ENCODE peak calls at places on chromosome 18, in seven cellular contexts. M is H9, S is mesendoderm, D is IMR-90, R is mesenchymal stem cell, H is neuronal stem cell, X is trophoblast cell. K is an unnamed sample.

GRCh38 chr18:48667276-48668254 is 128.7 kb downstream of the CTIF start:
- DNase-seq in M (peak), S (peak), D (peak), R (no peak), H (no peak), X (no peak), K (no peak)

GRCh38 chr18:7221424-7222155 is 9.3 kb upstream of the LRRC30 start:
- DNase-seq in M (peak), S (peak), D (peak), R (peak), H (peak), X (peak), K (peak)

GRCh38 chr18:11791131-11791530 is 60.1 kb upstream of the CHMP1B start:
- DNase-seq in M (no peak), S (peak), D (no peak), R (peak), H (no peak), X (no peak), K (no peak)

GRCh38 chr18:48621815-48622555 is 83.2 kb downstream of the CTIF start:
- DNase-seq in M (no peak), S (no peak), D (peak), R (no peak), H (no peak), X (no peak), K (no peak)

GRCh38 chr18:43061318-43061717 is 54.2 kb downstream of the RIT2 start:
- DNase-seq in M (no peak), S (no peak), D (no peak), R (no peak), H (no peak), X (no peak), K (no peak)

GRCh38 chr18:74532511-74533025 is 1.7 kb upstream of the CNDP1 start:
- DNase-seq in M (peak), S (no peak), D (no peak), R (no peak), H (no peak), X (no peak), K (no peak)

GRCh38 chr18:49111191-49111988 is 160.6 kb upstream of the SMAD7 start:
- DNase-seq in M (no peak), S (no peak), D (no peak), R (no peak), H (no peak), X (peak), K (no peak)

GRCh38 chr18:73785276-73785675 is 362.4 kb downstream of the FBXO15 start:
- DNase-seq in M (no peak), S (no peak), D (peak), R (no peak), H (no peak), X (no peak), K (no peak)

GRCh38 chr18:35289293-35290069 is 548 bp downstream of the ZSCAN30 start:
- DNase-seq in M (peak), S (no peak), D (peak), R (peak), H (no peak), X (no peak), K (no peak)

GRCh38 chr18:62396381-62396780 is 71.3 kb downstream of the TNFRSF11A start:
- DNase-seq in M (no peak), S (no peak), D (no peak), R (no peak), H (no peak), X (no peak), K (no peak)

GRCh38 chr18:50651334-50651733 is 91.4 kb downstream of the MAPK4 start:
- DNase-seq in M (no peak), S (no peak), D (no peak), R (no peak), H (no peak), X (peak), K (no peak)

GRCh38 chr18:11561293-11561692 is 48.1 kb upstream of the SLC35G4 start:
- DNase-seq in M (no peak), S (no peak), D (no peak), R (no peak), H (no peak), X (no peak), K (no peak)

DNA sequence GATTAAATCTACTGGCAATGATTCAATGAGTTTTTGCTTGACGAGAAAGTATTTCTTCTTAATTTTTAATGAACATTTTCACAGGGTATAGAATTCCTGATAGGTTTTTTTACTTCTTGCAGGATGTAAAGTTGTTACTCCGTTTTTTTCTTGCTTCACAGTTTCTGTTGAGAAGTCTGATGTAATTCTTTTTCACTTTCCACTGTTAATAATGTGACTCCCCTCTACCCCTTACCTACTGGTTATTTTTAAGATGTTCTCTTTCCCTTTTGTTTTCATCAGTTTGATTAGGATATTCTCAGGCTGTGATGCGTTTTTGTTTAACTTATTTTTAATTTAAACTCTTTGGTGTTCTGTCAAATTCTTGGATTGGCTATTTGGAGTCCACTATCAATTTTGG is 933.9 kb upstream of the PIK3C3 start:
- DNase-seq in M (no peak), S (no peak), D (no peak), R (no peak), H (no peak), X (no peak), K (no peak)
- H3K18ac ChIP-seq in M (no peak), S (no peak), D (no peak), R (no peak), H (no peak), X (no peak), K (no peak)

DNA sequence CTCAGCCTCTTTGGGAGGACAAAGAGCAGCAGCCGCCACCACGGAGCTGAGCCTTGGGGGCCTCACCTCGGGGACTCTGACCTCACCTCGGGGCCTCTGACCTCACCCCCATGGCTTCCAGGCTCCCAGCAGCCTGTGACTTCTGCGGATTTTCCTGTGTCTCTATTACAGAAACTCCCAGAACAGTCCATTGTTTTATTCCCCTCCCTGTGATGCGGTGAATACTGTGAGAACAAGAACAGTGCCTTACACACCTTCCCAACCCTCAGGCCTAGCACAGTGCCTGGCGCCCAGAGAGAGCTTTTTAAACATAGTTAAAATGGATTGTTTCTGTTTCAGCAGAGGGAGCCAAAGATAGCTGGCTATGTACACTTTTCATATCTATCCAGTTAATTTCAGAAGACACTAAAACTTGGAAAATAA is 63.7 kb downstream of the MBP start:
- DNase-seq in M (no peak), S (no peak), D (peak), R (peak), H (no peak), X (no peak), K (no peak)
- H3K18ac ChIP-seq in M (no peak), S (no peak), D (peak), R (peak), H (peak), X (no peak), K (no peak)

GRCh38 chr18:44096016-44096415 is 584.7 kb upstream of the SETBP1 start:
- DNase-seq in M (no peak), S (no peak), D (no peak), R (no peak), H (no peak), X (no peak), K (no peak)

GRCh38 chr18:44093253-44093652 is 587.4 kb upstream of the SETBP1 start:
- DNase-seq in M (no peak), S (no peak), D (no peak), R (no peak), H (no peak), X (no peak), K (no peak)

GRCh38 chr18:44098551-44099098 is 582.1 kb upstream of the SETBP1 start:
- DNase-seq in M (peak), S (peak), D (peak), R (peak), H (no peak), X (peak), K (peak)
- H3K18ac ChIP-seq in M (no peak), S (no peak), D (no peak), R (no peak), H (peak), X (no peak), K (no peak)

GRCh38 chr18:46555213-46555612 is 101.8 kb downstream of the LOXHD1 start:
- DNase-seq in M (no peak), S (no peak), D (no peak), R (no peak), H (no peak), X (no peak), K (no peak)
- H3K18ac ChIP-seq in M (no peak), S (no peak), D (no peak), R (no peak), H (no peak), X (no peak), K (no peak)

GRCh38 chr18:27558388-27559158 is 373.5 kb upstream of the CHST9 start:
- DNase-seq in M (no peak), S (no peak), D (no peak), R (no peak), H (no peak), X (no peak), K (no peak)
- H3K18ac ChIP-seq in M (no peak), S (no peak), D (no peak), R (no peak), H (no peak), X (no peak), K (no peak)